ENCODE peak calls at places on chromosomes 3 and 15, in ten cellular contexts. G, I, H, Z, P, V, Y, E, W and K are unnamed samples.

GRCh38 chr3:16377196-16377595 is 112.2 kb downstream of the OXNAD1 start:
- DNase-seq in G (no peak), I (no peak), H (peak), Z (no peak), P (no peak), V (no peak), Y (peak), E (no peak), W (no peak), K (no peak)

GRCh38 chr15:68794869-68795268 is 25.8 kb downstream of the ANP32A start:
- DNase-seq in G (no peak), I (peak), H (no peak), Z (no peak), P (no peak), V (no peak), Y (no peak), E (no peak), W (no peak), K (peak)

GRCh38 chr15:81795899-81796298 is 249.9 kb downstream of the MEX3B start:
- DNase-seq in G (no peak), I (no peak), H (no peak), Z (no peak), P (no peak), V (no peak), Y (no peak), E (no peak), W (no peak), K (no peak)

GRCh38 chr15:76340198-76340801 is 3.7 kb downstream of the ISL2 start:
- DNase-seq in G (no peak), I (no peak), H (no peak), Z (no peak), P (peak), V (no peak), Y (peak), E (no peak), W (peak), K (peak)

GRCh38 chr15:81003023-81003350 is 2.3 kb downstream of the TLNRD1 start:
- DNase-seq in G (no peak), I (no peak), H (no peak), Z (no peak), P (no peak), V (no peak), Y (no peak), E (no peak), W (no peak), K (no peak)

GRCh38 chr3:127476936-127477335 is 113.6 kb downstream of the TPRA1 start:
- DNase-seq in G (no peak), I (no peak), H (no peak), Z (no peak), P (no peak), V (no peak), Y (no peak), E (no peak), W (no peak), K (peak)

GRCh38 chr3:52920872-52921271 is 23.5 kb upstream of the STIMATE start:
- DNase-seq in G (no peak), I (no peak), H (no peak), Z (no peak), P (no peak), V (no peak), Y (no peak), E (no peak), W (no peak), K (no peak)

GRCh38 chr3:194638991-194639605 is 5.9 kb upstream of the TMEM44 start:
- DNase-seq in G (no peak), I (no peak), H (no peak), Z (no peak), P (no peak), V (no peak), Y (no peak), E (no peak), W (no peak), K (no peak)

GRCh38 chr3:156005698-156006097 is 114.7 kb upstream of the KCNAB1 start:
- DNase-seq in G (no peak), I (no peak), H (no peak), Z (no peak), P (no peak), V (no peak), Y (no peak), E (no peak), W (no peak), K (no peak)

GRCh38 chr15:45333550-45333949 is 44.8 kb downstream of the GATM start:
- DNase-seq in G (peak), I (peak), H (no peak), Z (no peak), P (peak), V (no peak), Y (no peak), E (peak), W (peak), K (peak)

GRCh38 chr3:126621627-126622345 is 33.1 kb downstream of the TXNRD3 start:
- DNase-seq in G (no peak), I (peak), H (no peak), Z (no peak), P (peak), V (no peak), Y (no peak), E (no peak), W (no peak), K (no peak)

GRCh38 chr3:62415312-62415791 is 42.0 kb upstream of the FEZF2 start:
- DNase-seq in G (no peak), I (peak), H (peak), Z (no peak), P (no peak), V (no peak), Y (no peak), E (no peak), W (no peak), K (peak)

GRCh38 chr3:30578479-30578878 is 27.9 kb upstream of the TGFBR2 start:
- DNase-seq in G (peak), I (peak), H (no peak), Z (peak), P (peak), V (no peak), Y (no peak), E (peak), W (peak), K (no peak)

GRCh38 chr3:129624347-129625070 is 18.0 kb upstream of the PLXND1 start:
- DNase-seq in G (peak), I (peak), H (no peak), Z (peak), P (peak), V (no peak), Y (no peak), E (peak), W (no peak), K (peak)

GRCh38 chr3:129648331-129648730 is 41.9 kb upstream of the PLXND1 start:
- DNase-seq in G (no peak), I (no peak), H (no peak), Z (no peak), P (no peak), V (no peak), Y (no peak), E (no peak), W (no peak), K (no peak)

GRCh38 chr3:43290961-43291360 is 4.6 kb downstream of the SNRK start:
- DNase-seq in G (no peak), I (peak), H (no peak), Z (no peak), P (peak), V (no peak), Y (no peak), E (no peak), W (no peak), K (no peak)

GRCh38 chr3:152202976-152203626 is 65.6 kb upstream of the MBNL1 start:
- DNase-seq in G (peak), I (peak), H (peak), Z (no peak), P (peak), V (no peak), Y (no peak), E (no peak), W (peak), K (no peak)

GRCh38 chr3:136626448-136626847 is 125.7 kb downstream of the STAG1 start:
- DNase-seq in G (no peak), I (no peak), H (no peak), Z (no peak), P (no peak), V (no peak), Y (no peak), E (no peak), W (no peak), K (no peak)

GRCh38 chr3:120153294-120153693 is 59.0 kb upstream of the GSK3B start:
- DNase-seq in G (no peak), I (peak), H (no peak), Z (no peak), P (peak), V (no peak), Y (no peak), E (no peak), W (no peak), K (peak)

GRCh38 chr15:58309993-58310928 is 121.5 kb upstream of the LIPC start:
- DNase-seq in G (no peak), I (no peak), H (no peak), Z (peak), P (no peak), V (no peak), Y (no peak), E (peak), W (no peak), K (no peak)

GRCh38 chr15:68377766-68378165 is 54.2 kb downstream of the ITGA11 start:
- DNase-seq in G (no peak), I (no peak), H (no peak), Z (peak), P (no peak), V (no peak), Y (no peak), E (no peak), W (no peak), K (no peak)

GRCh38 chr15:83449928-83450501 is 2.9 kb downstream of the SH3GL3 start:
- DNase-seq in G (no peak), I (peak), H (no peak), Z (no peak), P (peak), V (no peak), Y (no peak), E (no peak), W (no peak), K (no peak)

GRCh38 chr3:195587824-195588223 is 4.1 kb upstream of the APOD start:
- DNase-seq in G (no peak), I (no peak), H (no peak), Z (no peak), P (no peak), V (no peak), Y (no peak), E (no peak), W (no peak), K (no peak)

GRCh38 chr3:172129868-172130751 is 90.7 kb downstream of the FNDC3B start:
- DNase-seq in G (peak), I (peak), H (no peak), Z (peak), P (peak), V (no peak), Y (peak), E (peak), W (peak), K (peak)

GRCh38 chr3:169118666-169119370 is 544.7 kb downstream of the MECOM start:
- DNase-seq in G (no peak), I (peak), H (no peak), Z (no peak), P (no peak), V (no peak), Y (no peak), E (no peak), W (no peak), K (no peak)

GRCh38 chr3:123800352-123800682 is 83.8 kb downstream of the MYLK start:
- DNase-seq in G (no peak), I (no peak), H (no peak), Z (no peak), P (no peak), V (no peak), Y (no peak), E (no peak), W (no peak), K (no peak)

GRCh38 chr3:168342946-168343856 is 247.5 kb upstream of the GOLIM4 start:
- DNase-seq in G (no peak), I (peak), H (no peak), Z (no peak), P (no peak), V (no peak), Y (no peak), E (no peak), W (no peak), K (no peak)